ENCODE peak calls at places on chromosomes 11 and 22, in seven cellular contexts. R is keratinocyte, J is HCEC 1CT, A is WERI-Rb-1, C is NCI-H1436, I is amygdala, Q is suprapubic skin. V is an unnamed sample.

GRCh38 chr11:124897681-124898680 is at the start of gene ROBO4:
- DNase-seq in R (peak; percentile 81), J (peak; percentile 96), A (peak; percentile 96), C (no peak), I (no peak), Q (no peak), V (no peak)

GRCh38 chr11:47162426-47162825 is 14.3 kb downstream of the ARFGAP2 start:
- DNase-seq in R (no peak), J (no peak), A (no peak), C (no peak), I (no peak), Q (no peak), V (no peak)

GRCh38 chr11:75554258-75555022 is 7.6 kb upstream of the SERPINH1 start:
- DNase-seq in R (no peak), J (peak; percentile 98), A (no peak), C (no peak), I (peak; percentile 94), Q (peak; percentile 91), V (no peak)

GRCh38 chr11:64870176-64870892 is 8.1 kb downstream of the EHD1 start:
- DNase-seq in R (no peak), J (peak; percentile 38), A (no peak), C (no peak), I (no peak), Q (no peak), V (no peak)

GRCh38 chr11:33291004-33291777 is 34.0 kb downstream of the HIPK3 start:
- DNase-seq in R (no peak), J (no peak), A (no peak), C (no peak), I (no peak), Q (no peak), V (no peak)

GRCh38 chr11:92550411-92550810 is 325.8 kb downstream of the FAT3 start:
- DNase-seq in R (no peak), J (no peak), A (no peak), C (no peak), I (no peak), Q (no peak), V (no peak)

GRCh38 chr11:129930743-129931142 is 35.4 kb upstream of the NFRKB start:
- DNase-seq in R (no peak), J (no peak), A (no peak), C (no peak), I (no peak), Q (no peak), V (no peak)

GRCh38 chr11:5123802-5124521 is 14.2 kb downstream of the OR52A5 start:
- DNase-seq in R (peak; percentile 9), J (peak; percentile 42), A (peak; percentile 52), C (peak; percentile 55), I (peak; percentile 45), Q (peak; percentile 59), V (peak; percentile 8)

GRCh38 chr11:108592591-108593213 is 866 bp downstream of the EXPH5 start:
- DNase-seq in R (no peak), J (no peak), A (peak; percentile 44), C (peak; percentile 5), I (no peak), Q (no peak), V (peak; percentile 56)

GRCh38 chr11:1152316-1153104 is 5.2 kb upstream of the MUC5AC start:
- DNase-seq in R (no peak), J (peak; percentile 12), A (no peak), C (no peak), I (no peak), Q (peak; percentile 59), V (no peak)

GRCh38 chr11:46736146-46736545 is 17.1 kb downstream of the F2 start:
- DNase-seq in R (no peak), J (no peak), A (no peak), C (no peak), I (no peak), Q (no peak), V (no peak)

GRCh38 chr22:26675687-26676273 is 18.4 kb downstream of the MIAT start:
- DNase-seq in R (no peak), J (no peak), A (no peak), C (no peak), I (no peak), Q (no peak), V (no peak)

GRCh38 chr22:40009231-40009769 is 14.5 kb downstream of the FAM83F start:
- DNase-seq in R (no peak), J (no peak), A (peak; percentile 93), C (no peak), I (no peak), Q (no peak), V (no peak)

GRCh38 chr11:14308114-14308896 is 50.7 kb downstream of the RRAS2 start:
- DNase-seq in R (no peak), J (peak; percentile 65), A (no peak), C (peak; percentile 23), I (no peak), Q (no peak), V (peak; percentile 17)